ENCODE peak calls at places on chromosomes 4 and X, in eight cellular contexts. Y, Q, P, E, F, L, T and I are unnamed samples.

GRCh38 chrX:105323951-105324350 is 103.5 kb upstream of the TEX13A start:
- DNase-seq in Y (no peak), Q (no peak), P (no peak), E (no peak), F (no peak), L (no peak), T (no peak), I (peak)

GRCh38 chr4:6619116-6619465 is 21.4 kb upstream of the MRFAP1 start:
- DNase-seq in Y (no peak), Q (no peak), P (no peak), E (no peak), F (no peak), L (no peak), T (no peak), I (no peak)

GRCh38 chr4:71050809-71051208 is 57.4 kb downstream of the DCK start:
- DNase-seq in Y (no peak), Q (no peak), P (no peak), E (no peak), F (no peak), L (no peak), T (no peak), I (peak)

GRCh38 chr4:71230613-71231012 is 108.2 kb upstream of the SLC4A4 start:
- DNase-seq in Y (no peak), Q (no peak), P (no peak), E (no peak), F (no peak), L (peak), T (no peak), I (no peak)

GRCh38 chrX:17072726-17073125 is 126.3 kb downstream of the REPS2 start:
- DNase-seq in Y (no peak), Q (no peak), P (no peak), E (no peak), F (no peak), L (no peak), T (no peak), I (no peak)

GRCh38 chrX:53440101-53440500 is 5.9 kb upstream of the HSD17B10 start:
- DNase-seq in Y (no peak), Q (no peak), P (no peak), E (no peak), F (no peak), L (no peak), T (no peak), I (peak)

GRCh38 chr4:147755567-147756295 is 23.8 kb downstream of the ARHGAP10 start:
- DNase-seq in Y (no peak), Q (no peak), P (no peak), E (no peak), F (no peak), L (no peak), T (no peak), I (no peak)

GRCh38 chrX:109632906-109633504 is 8.0 kb upstream of the KCNE5 start:
- DNase-seq in Y (peak), Q (no peak), P (peak), E (peak), F (peak), L (peak), T (peak), I (peak)

GRCh38 chr4:47631161-47631560 is 146.1 kb downstream of the ATP10D start:
- DNase-seq in Y (no peak), Q (no peak), P (no peak), E (no peak), F (peak), L (no peak), T (no peak), I (no peak)

GRCh38 chr4:48912349-48912748 is 5.8 kb upstream of the OCIAD2 start:
- DNase-seq in Y (no peak), Q (no peak), P (no peak), E (no peak), F (no peak), L (no peak), T (no peak), I (no peak)

GRCh38 chrX:18701621-18702361 is 5.7 kb upstream of the PPEF1 start:
- DNase-seq in Y (no peak), Q (no peak), P (no peak), E (no peak), F (no peak), L (no peak), T (no peak), I (peak)

GRCh38 chr4:3321295-3321889 is 28.6 kb downstream of the RGS12 start:
- DNase-seq in Y (peak), Q (no peak), P (no peak), E (no peak), F (no peak), L (no peak), T (no peak), I (no peak)

GRCh38 chr4:77052352-77052751 is 23.4 kb downstream of the CCNI start:
- DNase-seq in Y (no peak), Q (peak), P (peak), E (peak), F (peak), L (peak), T (peak), I (peak)

GRCh38 chr4:40243390-40243948 is 46.6 kb downstream of the RHOH start:
- DNase-seq in Y (no peak), Q (no peak), P (no peak), E (no peak), F (no peak), L (no peak), T (no peak), I (no peak)

GRCh38 chrX:9144643-9145290 is 110.8 kb upstream of the FAM9B start:
- DNase-seq in Y (no peak), Q (no peak), P (no peak), E (no peak), F (no peak), L (no peak), T (no peak), I (no peak)

GRCh38 chr4:86036729-86037128 is 323.1 kb downstream of the MAPK10 start:
- DNase-seq in Y (no peak), Q (no peak), P (no peak), E (no peak), F (no peak), L (peak), T (no peak), I (peak)

GRCh38 chr4:26763649-26764048 is 97.0 kb upstream of the STIM2 start:
- DNase-seq in Y (no peak), Q (no peak), P (no peak), E (no peak), F (no peak), L (no peak), T (no peak), I (no peak)

GRCh38 chr4:150261571-150261970 is 183.3 kb downstream of the DCLK2 start:
- DNase-seq in Y (no peak), Q (no peak), P (no peak), E (no peak), F (no peak), L (no peak), T (no peak), I (no peak)

GRCh38 chrX:19133784-19134183 is 11.5 kb upstream of the ADGRG2 start:
- DNase-seq in Y (no peak), Q (no peak), P (no peak), E (no peak), F (no peak), L (no peak), T (no peak), I (no peak)

GRCh38 chr4:14646831-14647230 is 355.4 kb upstream of the CPEB2 start:
- DNase-seq in Y (no peak), Q (no peak), P (no peak), E (no peak), F (no peak), L (no peak), T (no peak), I (peak)

GRCh38 chrX:33277046-33277445 is 65.7 kb upstream of the DMD start:
- DNase-seq in Y (no peak), Q (no peak), P (no peak), E (no peak), F (no peak), L (no peak), T (no peak), I (no peak)

GRCh38 chr4:147287588-147287890 is 193.4 kb upstream of the EDNRA start:
- DNase-seq in Y (no peak), Q (no peak), P (no peak), E (no peak), F (no peak), L (no peak), T (no peak), I (no peak)

GRCh38 chr4:24622435-24622834 is 38.1 kb upstream of the DHX15 start:
- DNase-seq in Y (no peak), Q (no peak), P (no peak), E (no peak), F (no peak), L (no peak), T (no peak), I (no peak)

GRCh38 chrX:153521034-153521433 is 3.6 kb downstream of the ATP2B3 start:
- DNase-seq in Y (peak), Q (no peak), P (no peak), E (no peak), F (no peak), L (no peak), T (no peak), I (no peak)

GRCh38 chr4:52941450-52941849 is 79.3 kb downstream of the RASL11B start:
- DNase-seq in Y (no peak), Q (no peak), P (no peak), E (no peak), F (no peak), L (no peak), T (no peak), I (no peak)

GRCh38 chrX:37986893-37987292 is 19.5 kb upstream of the SYTL5 start:
- DNase-seq in Y (no peak), Q (no peak), P (no peak), E (no peak), F (no peak), L (no peak), T (no peak), I (peak)

GRCh38 chrX:69538321-69538876 is 34.3 kb downstream of the NALF2 start:
- DNase-seq in Y (peak), Q (peak), P (peak), E (peak), F (peak), L (peak), T (peak), I (peak)
- H3K4me3 ChIP-seq in Y (no peak), Q (no peak), P (no peak), E (peak), F (peak), L (peak), T (peak), I (peak)

GRCh38 chr4:78057600-78058560 is 757 bp downstream of the FRAS1 start:
- DNase-seq in Y (peak), Q (no peak), P (peak), E (peak), F (peak), L (peak), T (peak), I (peak)
- TF ChIP-seq CTCF in Y (no peak), Q (no peak), P (no peak), E (no peak), F (no peak), L (no peak), T (no peak), I (no peak)

GRCh38 chr4:184344899-184345572 is 127.4 kb upstream of the ENPP6 start:
- DNase-seq in Y (peak), Q (no peak), P (no peak), E (no peak), F (no peak), L (peak), T (no peak), I (no peak)
- TF ChIP-seq EZH2phosphoT487 in Y (no peak), Q (no peak), P (no peak), E (no peak), F (no peak), L (no peak), T (no peak), I (no peak)

GRCh38 chrX:26871967-26872366 is 591.2 kb downstream of the PPP4R3C start:
- DNase-seq in Y (no peak), Q (no peak), P (no peak), E (no peak), F (no peak), L (no peak), T (no peak), I (no peak)
- H3K4me3 ChIP-seq in Y (no peak), Q (no peak), P (no peak), E (no peak), F (no peak), L (no peak), T (no peak), I (no peak)

GRCh38 chr4:156983366-156983765 is 11.8 kb upstream of the PDGFC start:
- DNase-seq in Y (no peak), Q (no peak), P (no peak), E (peak), F (no peak), L (peak), T (no peak), I (peak)
- TF ChIP-seq CTCF in Y (peak), Q (peak), P (no peak), E (peak), F (peak), L (peak), T (peak), I (peak)

GRCh38 chr4:186725422-186726149 is 1.9 kb upstream of the FAT1 start:
- DNase-seq in Y (peak), Q (peak), P (no peak), E (peak), F (peak), L (peak), T (peak), I (peak)

GRCh38 chr4:186727977-186728519 is 4.4 kb upstream of the FAT1 start:
- DNase-seq in Y (no peak), Q (peak), P (no peak), E (peak), F (peak), L (no peak), T (peak), I (peak)

GRCh38 chr4:186726150-186726439 is 2.4 kb upstream of the FAT1 start:
- DNase-seq in Y (no peak), Q (no peak), P (no peak), E (no peak), F (no peak), L (no peak), T (no peak), I (no peak)

GRCh38 chr4:186727149-186727976 is 3.7 kb upstream of the FAT1 start:
- DNase-seq in Y (no peak), Q (no peak), P (no peak), E (peak), F (peak), L (no peak), T (no peak), I (peak)

DNA sequence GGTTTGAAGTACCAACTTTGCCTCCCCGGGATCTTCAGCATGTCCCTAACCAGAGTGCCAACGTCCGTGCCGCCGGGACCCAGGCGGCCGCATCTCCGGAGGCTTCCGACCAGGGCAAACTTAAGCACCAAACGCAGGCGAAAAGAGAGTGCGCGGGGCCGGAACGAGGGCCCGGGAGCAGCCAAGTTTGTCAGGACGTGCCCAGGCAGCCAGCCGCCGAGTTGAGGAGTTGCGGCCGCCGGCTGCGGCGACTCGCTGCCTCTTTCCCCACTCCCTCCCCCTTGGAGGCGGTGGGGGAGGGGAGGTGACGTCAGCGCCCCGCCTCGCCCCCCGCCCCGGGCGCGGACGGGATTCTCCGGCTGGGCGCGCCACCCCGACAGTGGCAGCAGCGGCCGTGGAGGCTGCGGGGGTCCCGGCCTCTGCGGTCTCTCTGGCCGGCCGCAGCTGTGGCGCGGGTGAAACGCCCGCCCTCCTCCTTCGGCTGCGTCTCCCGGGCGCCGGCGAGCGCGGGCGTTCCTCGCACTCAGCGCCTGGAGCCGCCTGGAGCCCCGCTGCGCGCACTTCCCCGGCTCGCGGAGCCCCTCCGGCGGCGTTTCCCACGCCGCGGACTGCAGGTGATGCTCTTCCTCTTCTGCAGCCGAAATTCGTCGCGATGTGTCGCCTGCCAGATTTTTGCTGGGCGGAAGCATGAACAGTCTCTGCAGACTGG is 2.9 kb upstream of the FAT1 start:
- DNase-seq in Y (peak), Q (peak), P (no peak), E (peak), F (peak), L (peak), T (peak), I (peak)
- TF ChIP-seq EZH2phosphoT487 in Y (no peak), Q (no peak), P (no peak), E (no peak), F (no peak), L (no peak), T (no peak), I (no peak)

GRCh38 chr4:81472249-81473085 is 760 bp upstream of the RASGEF1B start:
- DNase-seq in Y (peak), Q (no peak), P (peak), E (peak), F (peak), L (peak), T (peak), I (no peak)
- H3K4me3 ChIP-seq in Y (peak), Q (peak), P (peak), E (peak), F (peak), L (peak), T (peak), I (peak)